ENCODE peak calls at places on chromosomes 5 and 9, in four cellular contexts. I is esophagus squamous epithelium, U is HAP-1, G is HL-60. D is an unnamed sample.

GRCh38 chr5:38579105-38579504 is 22.7 kb upstream of the LIFR start:
- DNase-seq in I (no peak), U (no peak), G (no peak), D (no peak)

GRCh38 chr9:35907732-35908483 is 1.4 kb upstream of the SPAAR start:
- DNase-seq in I (no peak), U (peak; percentile 74), G (no peak), D (peak; percentile 98)

GRCh38 chr5:171223927-171224326 is 85.1 kb upstream of the TLX3 start:
- DNase-seq in I (no peak), U (no peak), G (no peak), D (no peak)

GRCh38 chr5:33850100-33850594 is 41.6 kb downstream of the ADAMTS12 start:
- DNase-seq in I (no peak), U (no peak), G (no peak), D (peak; percentile 4)

GRCh38 chr9:107875571-107875980 is 386.0 kb upstream of the KLF4 start:
- DNase-seq in I (no peak), U (no peak), G (no peak), D (peak; percentile 89)

GRCh38 chr9:77807295-77807694 is 159.2 kb upstream of the GNA14 start:
- DNase-seq in I (no peak), U (no peak), G (no peak), D (no peak)

GRCh38 chr9:132970306-132971062 is 8.0 kb upstream of the GFI1B start:
- DNase-seq in I (no peak), U (no peak), G (no peak), D (no peak)

GRCh38 chr5:177189965-177190364 is 56.4 kb downstream of the NSD1 start:
- DNase-seq in I (no peak), U (no peak), G (no peak), D (no peak)

GRCh38 chr5:36786613-36787012 is 90.0 kb upstream of the NIPBL start:
- DNase-seq in I (no peak), U (no peak), G (no peak), D (no peak)

GRCh38 chr5:104754311-104754995 is 1191.9 kb upstream of the NUDT12 start:
- DNase-seq in I (no peak), U (no peak), G (no peak), D (no peak)

GRCh38 chr5:136056771-136057335 is 28.1 kb downstream of the TGFBI start:
- DNase-seq in I (no peak), U (no peak), G (no peak), D (no peak)

GRCh38 chr9:34579819-34580185 is 9.7 kb downstream of the CNTFR start:
- DNase-seq in I (no peak), U (no peak), G (no peak), D (no peak)
- H3K27me3 ChIP-seq in I (no peaks in the 10 kb centered on the region), U (no peaks in the 10 kb centered on the region), G (peaks cover 48% of the 10 kb centered on the region), D (no peaks in the 10 kb centered on the region)

GRCh38 chr5:122229551-122229950 is 82.5 kb upstream of the SNCAIP start:
- DNase-seq in I (no peak), U (peak; percentile 48), G (no peak), D (no peak)
- H3K27me3 ChIP-seq in I (no peaks in the 10 kb centered on the region), U (no peaks in the 10 kb centered on the region), G (no peaks in the 10 kb centered on the region), D (peaks cover 8% of the 10 kb centered on the region)

DNA sequence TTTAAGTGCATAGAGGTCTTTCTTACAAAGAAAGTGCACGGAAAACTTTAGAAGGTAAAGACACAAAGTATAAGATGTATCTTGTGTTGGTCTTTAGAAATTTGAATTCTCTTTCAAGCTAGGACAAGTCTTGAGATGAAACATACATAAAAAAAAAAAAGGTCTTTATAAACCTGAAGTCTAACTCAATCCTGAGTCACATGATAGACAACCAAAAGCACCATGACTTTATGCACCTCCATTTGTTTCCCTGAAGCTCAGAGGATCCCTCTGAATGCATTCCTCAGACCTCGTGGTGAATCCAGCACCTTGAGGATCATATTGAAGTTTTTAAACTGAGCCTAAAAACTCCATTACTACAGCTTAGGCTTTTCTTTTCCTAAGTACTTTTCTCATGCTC is 91.8 kb downstream of the RAB3C start:
- DNase-seq in I (no peak), U (no peak), G (no peak), D (no peak)
- H3K27me3 ChIP-seq in I (no peaks in the 10 kb centered on the region), U (no peaks in the 10 kb centered on the region), G (no peaks in the 10 kb centered on the region), D (no peaks in the 10 kb centered on the region)

DNA sequence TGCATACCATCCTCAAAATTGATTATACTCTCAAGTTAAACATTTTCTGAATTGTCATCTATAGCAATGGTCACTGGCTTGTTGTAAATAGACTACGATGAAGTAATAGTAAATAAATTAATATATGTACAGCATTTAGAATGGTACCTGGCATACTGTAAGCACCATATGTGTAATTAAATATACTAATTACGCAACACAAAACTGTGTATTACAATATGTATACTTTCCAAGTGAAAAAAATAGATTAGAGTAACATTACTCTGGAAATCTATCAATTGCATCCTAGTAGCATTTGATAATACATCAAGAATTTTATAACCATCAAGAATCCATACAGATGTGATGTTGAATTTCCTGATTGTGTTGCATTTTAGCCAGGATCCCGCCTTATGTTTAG is 17.2 kb upstream of the ROR2 start:
- DNase-seq in I (no peak), U (no peak), G (no peak), D (no peak)
- H3K27me3 ChIP-seq in I (no peaks in the 10 kb centered on the region), U (peaks cover 25% of the 10 kb centered on the region), G (no peaks in the 10 kb centered on the region), D (peaks cover 5% of the 10 kb centered on the region)

D was measured in MG63.